ENCODE peak calls at places on chromosome 11, in five cellular contexts. A is DMS79 treated with DMSO at 0.1 percent for 48 hours; Y is stimulated activated CD8-positive, alpha-beta memory T cell treated with anti-CD3 and anti-CD28 coated beads, Interleukin-7, amount 100 ng/mL, for 1 hour; M is SW 1271; N is thoracic aorta. G is an unnamed sample.

GRCh38 chr11:115701284-115701875 is 197.2 kb upstream of the CADM1 start:
- DNase-seq in A (no peak), Y (no peak), M (no peak), N (no peak), G (no peak)

GRCh38 chr11:33214187-33214586 is 43.0 kb upstream of the HIPK3 start:
- DNase-seq in A (no peak), Y (no peak), M (no peak), N (no peak), G (no peak)

GRCh38 chr11:94020777-94021615 is at the start of gene HEPHL1:
- DNase-seq in A (no peak), Y (no peak), M (no peak), N (no peak), G (no peak)

GRCh38 chr11:6486938-6487337 is 5.6 kb downstream of the TIMM10B start:
- DNase-seq in A (no peak), Y (no peak), M (no peak), N (no peak), G (no peak)

GRCh38 chr11:64572143-64572542 is 18.9 kb upstream of the SLC22A12 start:
- DNase-seq in A (no peak), Y (no peak), M (no peak), N (no peak), G (no peak)

GRCh38 chr11:47967577-47968230 is 12.7 kb upstream of the PTPRJ start:
- DNase-seq in A (peak; percentile 63), Y (no peak), M (no peak), N (no peak), G (no peak)

GRCh38 chr11:78654071-78654470 is 79.4 kb upstream of the NARS2 start:
- DNase-seq in A (no peak), Y (no peak), M (no peak), N (no peak), G (no peak)

GRCh38 chr11:105282658-105283057 is 143.1 kb upstream of the CARD18 start:
- DNase-seq in A (no peak), Y (no peak), M (no peak), N (no peak), G (no peak)

GRCh38 chr11:10975287-10975721 is 117.5 kb upstream of the ZBED5 start:
- DNase-seq in A (no peak), Y (no peak), M (no peak), N (no peak), G (no peak)

GRCh38 chr11:118012083-118012669 is 26.0 kb downstream of the IL10RA start:
- DNase-seq in A (no peak), Y (no peak), M (no peak), N (no peak), G (no peak)

GRCh38 chr11:28770806-28771205 is 662.6 kb downstream of the METTL15 start:
- DNase-seq in A (no peak), Y (no peak), M (no peak), N (no peak), G (no peak)

GRCh38 chr11:88695701-88696414 is 358.3 kb upstream of the CTSC start:
- DNase-seq in A (no peak), Y (no peak), M (no peak), N (no peak), G (no peak)

GRCh38 chr11:94043241-94043640 is 22.1 kb downstream of the HEPHL1 start:
- DNase-seq in A (no peak), Y (no peak), M (no peak), N (no peak), G (no peak)

GRCh38 chr11:72735495-72736027 is 16.6 kb downstream of the ARAP1 start:
- DNase-seq in A (no peak), Y (no peak), M (peak; percentile 38), N (no peak), G (no peak)

GRCh38 chr11:62553839-62554361 is 7.3 kb upstream of the AHNAK start:
- DNase-seq in A (no peak), Y (no peak), M (peak; percentile 90), N (no peak), G (no peak)

G was measured in central memory CD8-positive, alpha-beta T cell.